ENCODE peak calls at places on chromosomes 12 and 14, in six cellular contexts. T, D, M, C, R and F are unnamed samples.

GRCh38 chr14:79332504-79333197 is 878.7 kb downstream of the DIO2 start:
- DNase-seq in T (no peak), D (no peak), M (peak; percentile 26), C (no peak), R (no peak), F (no peak)

GRCh38 chr14:61698216-61698980 is 3.1 kb downstream of the HIF1A start:
- DNase-seq in T (no peak), D (no peak), M (no peak), C (peak; percentile 58), R (no peak), F (no peak)

GRCh38 chr12:58500399-58500798 is 419.9 kb downstream of the LRIG3 start:
- DNase-seq in T (no peak), D (no peak), M (peak; percentile 61), C (no peak), R (no peak), F (no peak)

GRCh38 chr14:103023881-103024473 is 33.4 kb downstream of the CDC42BPB start:
- DNase-seq in T (no peak), D (no peak), M (peak; percentile 91), C (no peak), R (no peak), F (no peak)

GRCh38 chr12:124286414-124286813 is 8.5 kb upstream of the RFLNA start:
- DNase-seq in T (no peak), D (peak; percentile 76), M (no peak), C (no peak), R (no peak), F (no peak)

GRCh38 chr12:131348226-131349010 is 362.5 kb upstream of the SFSWAP start:
- DNase-seq in T (no peak), D (no peak), M (no peak), C (no peak), R (no peak), F (peak; percentile 16)

GRCh38 chr14:102917056-102917385 is 5.4 kb upstream of the AMN start:
- DNase-seq in T (no peak), D (no peak), M (no peak), C (no peak), R (no peak), F (no peak)

GRCh38 chr14:106459971-106460730 is 933.8 kb downstream of the TMEM121 start:
- DNase-seq in T (peak; percentile 21), D (no peak), M (no peak), C (peak; percentile 45), R (no peak), F (no peak)

GRCh38 chr12:96106137-96106536 is 70.8 kb upstream of the LTA4H start:
- DNase-seq in T (no peak), D (no peak), M (no peak), C (no peak), R (no peak), F (no peak)

GRCh38 chr12:19575307-19576243 is 136.3 kb downstream of the AEBP2 start:
- DNase-seq in T (peak; percentile 15), D (no peak), M (peak; percentile 74), C (no peak), R (no peak), F (no peak)

GRCh38 chr12:6367065-6367968 is 8.0 kb downstream of the SCNN1A start:
- DNase-seq in T (peak; percentile 77), D (no peak), M (peak; percentile 28), C (peak; percentile 87), R (no peak), F (no peak)

GRCh38 chr14:74459289-74459946 is 33.4 kb upstream of the SYNDIG1L start:
- DNase-seq in T (peak; percentile 48), D (no peak), M (peak; percentile 69), C (peak; percentile 36), R (peak; percentile 33), F (peak; percentile 20)

GRCh38 chr12:906077-906585 is 43.4 kb downstream of the RAD52 start:
- DNase-seq in T (no peak), D (no peak), M (no peak), C (no peak), R (no peak), F (no peak)

GRCh38 chr12:20368653-20369163 is 371 bp downstream of the PDE3A start:
- DNase-seq in T (peak; percentile 40), D (no peak), M (peak; percentile 37), C (no peak), R (no peak), F (no peak)

GRCh38 chr12:93108958-93109357 is 179.9 kb upstream of the EEA1 start:
- DNase-seq in T (no peak), D (no peak), M (peak; percentile 67), C (no peak), R (no peak), F (no peak)

GRCh38 chr12:122028601-122029560 is 7.2 kb downstream of the BCL7A start:
- DNase-seq in T (no peak), D (no peak), M (no peak), C (peak; percentile 65), R (no peak), F (no peak)

DNA sequence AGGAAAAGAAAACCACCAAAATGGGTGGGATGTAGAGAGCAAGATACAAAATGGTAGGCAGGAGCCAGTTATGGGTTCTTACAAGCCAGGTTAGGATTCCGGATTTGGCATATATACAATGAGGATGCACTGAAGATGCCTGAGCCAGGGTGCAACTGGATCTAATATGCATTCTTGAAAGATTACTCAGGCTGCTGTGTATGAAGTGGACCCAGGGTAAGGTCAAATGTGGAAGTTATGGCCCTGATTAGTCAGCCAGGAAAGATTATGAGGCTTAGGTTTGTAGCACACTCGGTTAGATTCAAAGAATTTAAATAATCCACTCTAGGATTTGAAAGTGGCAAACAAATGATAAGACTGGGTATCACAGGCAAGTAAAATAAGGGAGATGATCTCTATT is 1750.7 kb upstream of the FLRT2 start:
- DNase-seq in T (no peak), D (no peak), M (peak; percentile 78), C (no peak), R (no peak), F (no peak)
- H3K4me2 ChIP-seq in T (no peak overlapping the region), D (no peak overlapping the region), M (no peak overlapping the region), C (no peak overlapping the region), R (no peak overlapping the region), F (no peak overlapping the region)

GRCh38 chr12:104280111-104280510 is 23.4 kb upstream of the EID3 start:
- DNase-seq in T (no peak), D (no peak), M (no peak), C (no peak), R (no peak), F (no peak)
- H3K4me2 ChIP-seq in T (peak overlapping the region; percentile 69), D (peak overlapping the region; percentile 66), M (peak overlapping the region; percentile 87), C (no peak overlapping the region), R (no peak overlapping the region), F (no peak overlapping the region)

GRCh38 chr14:60515244-60515695 is 6.3 kb downstream of the SIX6 start:
- DNase-seq in T (no peak), D (no peak), M (no peak), C (no peak), R (no peak), F (no peak)
- H3K4me2 ChIP-seq in T (peak overlapping the region; percentile 99), D (no peak overlapping the region), M (no peak overlapping the region), C (no peak overlapping the region), R (peak overlapping the region; percentile 74), F (peak overlapping the region; percentile 61)

GRCh38 chr12:33670284-33670683 is 230.7 kb upstream of the SYT10 start:
- DNase-seq in T (no peak), D (no peak), M (no peak), C (no peak), R (no peak), F (no peak)
- H3K4me2 ChIP-seq in T (no peak overlapping the region), D (no peak overlapping the region), M (no peak overlapping the region), C (no peak overlapping the region), R (peak overlapping the region; percentile 12), F (no peak overlapping the region)

GRCh38 chr14:55562135-55562534 is 17.9 kb upstream of the KTN1 start:
- DNase-seq in T (no peak), D (no peak), M (no peak), C (no peak), R (no peak), F (no peak)

GRCh38 chr14:55553791-55554190 is 26.2 kb upstream of the KTN1 start:
- DNase-seq in T (no peak), D (no peak), M (no peak), C (no peak), R (no peak), F (no peak)

DNA sequence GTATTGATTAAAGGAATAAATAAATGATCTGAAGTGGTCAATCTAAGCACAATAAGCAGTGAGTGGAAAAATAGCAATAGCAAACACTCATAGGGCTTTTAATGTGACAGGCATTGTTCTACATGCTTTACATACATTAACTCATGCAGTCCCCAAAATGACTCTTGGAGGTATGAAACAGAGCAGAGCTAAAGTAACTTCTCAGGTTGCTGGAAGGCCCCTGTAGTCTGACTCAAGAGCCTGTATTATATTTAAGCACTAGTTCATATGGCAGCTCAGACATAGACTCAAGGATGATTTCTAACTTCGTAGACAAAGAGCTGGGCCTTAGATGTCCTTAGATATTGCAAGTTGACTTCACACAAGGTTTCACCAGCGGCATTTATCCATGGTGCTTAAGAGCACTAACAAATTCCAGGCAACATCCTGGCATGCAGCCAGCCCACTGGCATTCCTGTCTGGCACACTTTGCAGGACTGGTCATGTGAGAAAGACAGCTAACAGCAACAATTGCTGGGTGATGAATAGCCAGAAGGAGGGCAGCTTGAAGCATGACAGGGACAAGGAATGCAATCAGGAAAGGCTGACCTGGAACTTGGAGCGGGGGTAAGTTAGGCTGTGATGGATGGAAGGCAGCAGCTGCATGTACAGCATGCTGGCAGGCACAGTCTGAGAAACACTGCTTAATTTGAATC is 22.9 kb upstream of the KTN1 start:
- DNase-seq in T (peak; percentile 64), D (peak; percentile 98), M (peak; percentile 84), C (no peak), R (no peak), F (peak; percentile 26)
- H3K4me2 ChIP-seq in T (peak overlapping the region; percentile 48), D (peak overlapping the region; percentile 47), M (peak overlapping the region; percentile 9), C (no peak overlapping the region), R (no peak overlapping the region), F (no peak overlapping the region)

DNA sequence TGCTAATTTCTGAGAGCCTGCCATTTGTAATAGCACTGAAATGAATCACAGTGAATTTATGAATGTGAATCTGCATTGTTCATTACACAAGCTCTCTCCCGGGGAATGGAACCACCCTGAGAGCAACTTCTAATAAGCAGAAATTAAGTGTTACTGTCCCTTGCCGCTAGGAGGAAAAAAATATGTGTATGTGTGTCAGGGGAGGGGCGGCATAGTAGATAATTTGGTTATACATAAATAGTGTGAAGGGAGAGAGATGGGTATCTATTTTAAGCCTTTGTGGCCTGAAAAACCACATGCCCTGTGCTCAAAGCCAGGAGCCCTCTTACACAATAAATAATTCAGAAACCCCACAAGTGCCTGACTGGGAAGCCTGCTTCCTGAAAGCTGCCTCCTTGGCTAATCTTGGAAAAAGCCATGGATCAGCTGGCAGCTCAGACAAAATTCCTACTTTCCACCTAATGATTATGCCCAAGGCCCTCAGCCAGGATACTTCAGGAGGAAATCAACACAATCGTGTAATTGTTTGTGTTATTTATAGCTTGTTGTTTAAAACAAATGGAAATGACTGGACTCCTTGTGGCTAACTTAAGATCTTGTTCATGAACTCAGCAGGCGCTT is 366.2 kb upstream of the KITLG start:
- DNase-seq in T (no peak), D (peak; percentile 63), M (peak; percentile 78), C (no peak), R (no peak), F (no peak)
- H3K4me2 ChIP-seq in T (peak overlapping the region; percentile 16), D (no peak overlapping the region), M (no peak overlapping the region), C (no peak overlapping the region), R (no peak overlapping the region), F (no peak overlapping the region)

GRCh38 chr12:85385406-85385805 is 105.4 kb downstream of the ALX1 start:
- DNase-seq in T (no peak), D (no peak), M (no peak), C (no peak), R (no peak), F (no peak)
- H3K4me2 ChIP-seq in T (no peak overlapping the region), D (no peak overlapping the region), M (no peak overlapping the region), C (no peak overlapping the region), R (no peak overlapping the region), F (no peak overlapping the region)